ENCODE peak calls at places on chromosomes 5 and 9, in six cellular contexts. F is GM12891, B is HepG2, N is H1, R is SK-N-SH, H is GM12878. Y is an unnamed sample.

GRCh38 chr9:1100945-1101344 is 50.8 kb downstream of the DMRT2 start:
- DNase-seq in F (no peak), N (peak), H (no peak), R (peak), B (peak), Y (no peak)

GRCh38 chr9:105282870-105283621 is 38.6 kb downstream of the SLC44A1 start:
- DNase-seq in N (no peak), H (no peak), R (no peak), F (no peak), B (no peak), Y (no peak)

GRCh38 chr9:23825143-23825531 is 903 bp downstream of the ELAVL2 start:
- DNase-seq in H (no peak), R (peak), N (no peak), B (no peak), F (no peak), Y (no peak)

GRCh38 chr5:39902626-39903025 is 477.8 kb upstream of the DAB2 start:
- DNase-seq in H (no peak), N (no peak), R (no peak), B (no peak), F (no peak), Y (no peak)

GRCh38 chr5:160846642-160847041 is 5.4 kb downstream of the ATP10B start:
- DNase-seq in H (no peak), R (no peak), F (no peak), N (no peak), B (no peak), Y (no peak)

GRCh38 chr9:3879731-3880493 is 354.1 kb upstream of the RFX3 start:
- DNase-seq in B (no peak), N (no peak), F (no peak), H (no peak), R (peak), Y (no peak)

GRCh38 chr5:15948225-15948624 is 231.4 kb downstream of the MARCHF11 start:
- DNase-seq in H (no peak), N (no peak), F (no peak), R (no peak), B (no peak), Y (no peak)

GRCh38 chr5:33816791-33817190 is 75.0 kb downstream of the ADAMTS12 start:
- DNase-seq in N (no peak), B (no peak), R (no peak), F (no peak), H (no peak), Y (no peak)

GRCh38 chr9:37311938-37312730 is 110.4 kb upstream of the GRHPR start:
- DNase-seq in F (no peak), R (no peak), B (no peak), N (no peak), H (no peak), Y (no peak)

GRCh38 chr5:59608745-59609144 is 284.8 kb downstream of the PDE4D start:
- DNase-seq in N (no peak), B (no peak), F (no peak), R (no peak), H (no peak), Y (no peak)

GRCh38 chr5:38707352-38708324 is 138.2 kb upstream of the OSMR start:
- DNase-seq in N (no peak), B (no peak), R (peak), F (no peak), H (no peak), Y (no peak)

GRCh38 chr9:1978941-1979340 is 36.2 kb upstream of the SMARCA2 start:
- DNase-seq in H (no peak), B (peak), F (no peak), R (peak), N (no peak), Y (no peak)

GRCh38 chr5:150092159-150092787 is 5.9 kb upstream of the CSF1R start:
- DNase-seq in N (peak), H (no peak), F (no peak), B (no peak), R (no peak), Y (no peak)

GRCh38 chr5:5810461-5810860 is 388.0 kb downstream of the ICE1 start:
- DNase-seq in B (no peak), H (no peak), R (no peak), F (no peak), N (no peak), Y (no peak)

GRCh38 chr5:38595149-38595725 is 38.8 kb upstream of the LIFR start:
- DNase-seq in R (no peak), N (no peak), F (no peak), B (no peak), H (no peak), Y (no peak)

GRCh38 chr5:126334755-126335154 is 88.5 kb upstream of the GRAMD2B start:
- DNase-seq in N (no peak), R (no peak), B (no peak), F (no peak), H (no peak), Y (no peak)

GRCh38 chr5:81631124-81631523 is 119.8 kb downstream of the SSBP2 start:
- DNase-seq in B (no peak), R (no peak), N (no peak), F (no peak), H (peak), Y (no peak)

GRCh38 chr5:10331341-10331796 is 22.1 kb upstream of the MARCHF6 start:
- DNase-seq in R (no peak), F (no peak), H (no peak), N (no peak), B (peak), Y (no peak)

GRCh38 chr9:18002718-18003438 is 424.0 kb downstream of the SH3GL2 start:
- DNase-seq in R (no peak), N (no peak), H (no peak), B (no peak), F (no peak), Y (no peak)

GRCh38 chr5:132225165-132226032 is 2.3 kb downstream of the P4HA2 start:
- DNase-seq in B (no peak), R (peak), N (no peak), H (no peak), F (no peak), Y (no peak)

GRCh38 chr9:4298255-4299005 is 1.4 kb downstream of the GLIS3 start:
- DNase-seq in N (peak), R (peak), H (no peak), F (peak), B (no peak), Y (peak)

GRCh38 chr5:179192891-179193470 is 132.8 kb downstream of the ZNF354C start:
- DNase-seq in H (no peak), B (no peak), R (no peak), F (no peak), N (no peak), Y (no peak)

GRCh38 chr9:93576296-93577044 is at the start of gene PHF2:
- DNase-seq in B (no peak), H (no peak), N (no peak), R (peak), F (peak), Y (peak)

GRCh38 chr5:527646-528591 is 3.7 kb upstream of the SLC9A3 start:
- DNase-seq in F (peak), N (no peak), R (peak), H (no peak), B (no peak), Y (peak)

GRCh38 chr9:120043448-120043847 is 536.5 kb downstream of the CDK5RAP2 start:
- DNase-seq in B (no peak), F (no peak), H (no peak), R (no peak), N (no peak), Y (no peak)

GRCh38 chr5:149205625-149206523 is 64.6 kb downstream of the ABLIM3 start:
- DNase-seq in H (no peak), B (no peak), F (no peak), N (peak), R (no peak), Y (no peak)

GRCh38 chr5:148910216-148910615 is 83.8 kb downstream of the ADRB2 start:
- DNase-seq in H (no peak), R (no peak), B (no peak), N (no peak), F (no peak), Y (no peak)

GRCh38 chr9:114364123-114364522 is 23.7 kb downstream of the AKNA start:
- DNase-seq in H (no peak), N (no peak), R (no peak), F (no peak), B (peak), Y (no peak)
- TF ChIP-seq POLR2AphosphoS5 in H (no peak), N (no peak), R (no peak), F (no peak), B (no peak), Y (no peak)

DNA sequence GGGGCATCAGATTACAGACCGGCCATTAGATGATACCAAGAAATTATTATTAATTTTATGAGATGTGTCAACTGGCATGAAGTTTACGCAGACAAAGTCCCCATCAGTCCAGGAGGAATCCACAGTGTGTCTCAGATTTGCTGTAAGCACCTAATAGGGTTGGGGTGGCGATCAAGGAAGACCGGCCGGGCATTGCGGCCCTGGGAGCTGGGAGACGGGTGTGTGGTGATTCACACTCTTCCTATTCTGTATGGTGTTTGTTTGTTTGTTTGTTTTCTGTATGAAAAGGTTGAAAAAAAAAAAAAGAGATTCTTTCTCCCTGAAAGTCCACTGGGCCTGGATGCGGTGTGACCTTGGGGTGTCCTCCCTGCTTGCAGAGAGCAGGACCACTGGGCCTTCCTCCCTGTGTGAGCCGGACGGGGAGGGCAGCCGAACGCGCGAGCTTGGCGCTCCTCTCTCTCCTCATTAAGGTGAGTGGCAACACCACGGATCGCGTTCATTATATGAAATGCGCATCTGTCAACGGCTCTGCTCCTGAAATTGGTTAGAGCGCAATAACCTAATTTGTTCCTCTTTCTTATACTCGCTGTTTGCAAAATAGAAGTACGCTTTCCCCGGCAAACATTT is 15.1 kb downstream of the RASGEF1C start:
- DNase-seq in R (no peak), H (no peak), F (no peak), N (no peak), B (no peak), Y (no peak)
- TF ChIP-seq TAF1 in R (no peak), H (no peak), F (no peak), N (no peak), B (no peak), Y (no peak)

GRCh38 chr9:134939836-134940235 is 22.1 kb upstream of the FCN1 start:
- DNase-seq in B (no peak), N (no peak), R (no peak), F (no peak), H (no peak), Y (no peak)
- TF ChIP-seq POLR2AphosphoS5 in B (no peak), N (no peak), R (no peak), F (no peak), H (no peak), Y (no peak)

GRCh38 chr9:121634329-121634784 is 17.1 kb upstream of the DAB2IP start:
- DNase-seq in N (no peak), B (peak), H (no peak), F (peak), R (no peak), Y (peak)

GRCh38 chr9:121635300-121635699 is 16.1 kb upstream of the DAB2IP start:
- DNase-seq in H (no peak), R (no peak), F (no peak), B (no peak), N (no peak), Y (no peak)

GRCh38 chr9:121633736-121634135 is 17.7 kb upstream of the DAB2IP start:
- DNase-seq in H (no peak), F (no peak), N (no peak), R (no peak), B (no peak), Y (no peak)

GRCh38 chr9:121633144-121633714 is 18.2 kb upstream of the DAB2IP start:
- DNase-seq in F (no peak), R (peak), B (peak), N (no peak), H (no peak), Y (no peak)

DNA sequence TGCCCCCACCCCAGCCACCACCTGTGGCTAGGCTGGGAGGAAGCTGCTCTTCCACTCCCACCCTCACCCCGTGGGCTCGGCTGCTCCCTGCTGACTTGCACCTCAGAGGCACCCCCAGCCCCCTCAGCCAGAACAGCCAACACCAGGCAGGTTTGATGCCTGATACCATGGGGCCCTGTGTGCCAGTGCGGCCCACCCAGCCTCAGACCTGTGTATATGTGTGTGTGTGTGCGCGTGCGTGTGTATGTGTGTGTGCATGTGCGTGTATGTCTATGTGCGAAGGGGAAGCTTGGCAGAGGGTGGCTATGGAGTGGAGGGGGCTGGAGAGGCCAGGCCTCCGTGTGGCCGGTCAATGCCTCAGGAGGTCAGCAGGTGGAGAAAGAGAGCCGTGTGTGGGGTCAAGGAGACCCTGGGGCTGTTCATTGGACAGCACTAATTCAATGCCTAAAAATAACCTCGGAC is 16.6 kb upstream of the DAB2IP start:
- DNase-seq in F (no peak), H (no peak), R (peak), N (peak), B (peak), Y (no peak)
- TF ChIP-seq TAF1 in F (no peak), H (no peak), R (no peak), N (no peak), B (no peak), Y (no peak)

DNA sequence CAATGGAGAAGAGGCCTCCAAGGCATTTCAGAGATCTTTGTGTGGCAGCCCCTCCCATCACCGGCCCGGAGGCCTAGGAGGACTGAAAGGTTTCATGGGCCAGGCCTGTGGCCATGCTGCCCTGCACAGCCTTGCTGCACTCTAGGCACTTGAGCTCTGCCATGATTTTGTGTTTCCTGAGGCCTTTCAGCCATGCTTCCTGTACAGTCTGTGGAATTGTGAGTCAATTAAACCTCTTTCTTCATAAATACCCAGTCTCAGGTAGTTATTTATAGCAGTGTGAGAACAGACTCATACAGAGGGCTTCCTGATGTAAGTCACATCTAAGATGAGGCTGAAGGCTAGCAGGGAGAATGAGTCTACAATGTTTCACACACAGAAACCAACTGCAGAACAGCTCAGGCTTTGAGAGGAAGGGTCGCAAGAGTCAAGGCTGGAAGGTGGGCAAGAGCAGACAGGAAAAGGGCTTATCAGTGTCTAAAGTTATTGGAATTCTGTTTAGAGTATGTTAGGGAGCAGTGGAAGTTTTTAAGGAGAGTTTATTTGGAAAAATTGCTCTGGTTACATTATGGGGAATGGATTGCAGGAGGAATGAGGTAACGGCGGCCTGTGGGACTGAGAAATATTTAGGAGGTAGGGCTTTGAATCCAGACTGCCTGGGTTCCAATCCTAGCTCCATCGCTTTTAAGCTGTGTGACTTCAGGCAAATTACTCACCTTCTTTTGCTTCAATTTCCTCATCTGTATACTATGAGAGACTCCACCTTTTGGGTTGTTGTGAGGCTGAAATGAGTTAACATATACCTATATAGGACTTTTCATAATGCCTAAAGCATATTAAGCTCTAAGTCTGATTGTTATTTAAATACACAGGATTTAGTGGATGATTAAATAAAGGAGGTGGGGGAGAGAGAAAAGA is 291.2 kb downstream of the CWC27 start:
- DNase-seq in H (peak), N (no peak), F (no peak), B (no peak), R (no peak), Y (no peak)
- TF ChIP-seq POLR2AphosphoS5 in H (no peak), N (no peak), F (no peak), B (no peak), R (no peak), Y (no peak)

Y was measured in GM12892.